ENCODE peak calls at places on chromosomes 13 and 19, in ten cellular contexts. One of them, this sample, is unnamed.

GRCh38 chr13:83150616-83151307 is 731.5 kb downstream of the SLITRK1 start:
- DNase-seq in T-helper 17 cell: no peak
- DNase-seq in cardiac muscle cell: no peak
- DNase-seq in SW480: no peak
- DNase-seq in T-cell: no peak
- DNase-seq in stimulated activated CD4-positive, alpha-beta T cell treated with anti-CD3 and anti-CD28 coated beads, Interleukin-1b, Interleukin-23, amount 100 ng/mL, for 1 hour: no peak
- DNase-seq in SK-N-DZ: no peak
- DNase-seq in activated CD4-positive, alpha-beta memory T cell treated with anti-CD3 and anti-CD28 coated beads for 36 hours: no peak
- DNase-seq in ascending aorta: no peak
- DNase-seq in NAMALWA: peak; percentile 10
- DNase-seq in this sample: no peak

GRCh38 chr13:42211704-42212103 is 60.2 kb upstream of the AKAP11 start:
- DNase-seq in T-helper 17 cell: no peak
- DNase-seq in cardiac muscle cell: no peak
- DNase-seq in SK-N-DZ: no peak
- DNase-seq in stimulated activated CD4-positive, alpha-beta T cell treated with anti-CD3 and anti-CD28 coated beads, Interleukin-1b, Interleukin-23, amount 100 ng/mL, for 1 hour: no peak
- DNase-seq in SW480: no peak
- DNase-seq in T-cell: no peak
- DNase-seq in activated CD4-positive, alpha-beta memory T cell treated with anti-CD3 and anti-CD28 coated beads for 36 hours: no peak
- DNase-seq in ascending aorta: no peak
- DNase-seq in NAMALWA: no peak
- DNase-seq in this sample: no peak

GRCh38 chr13:110640591-110641029 is 25.3 kb downstream of the NAXD start:
- DNase-seq in T-helper 17 cell: no peak
- DNase-seq in SK-N-DZ: no peak
- DNase-seq in cardiac muscle cell: no peak
- DNase-seq in ascending aorta: no peak
- DNase-seq in T-cell: no peak
- DNase-seq in activated CD4-positive, alpha-beta memory T cell treated with anti-CD3 and anti-CD28 coated beads for 36 hours: no peak
- DNase-seq in NAMALWA: no peak
- DNase-seq in stimulated activated CD4-positive, alpha-beta T cell treated with anti-CD3 and anti-CD28 coated beads, Interleukin-1b, Interleukin-23, amount 100 ng/mL, for 1 hour: no peak
- DNase-seq in SW480: no peak
- DNase-seq in this sample: no peak

GRCh38 chr19:45352062-45352461 is 11.5 kb downstream of the KLC3 start:
- DNase-seq in NAMALWA: no peak
- DNase-seq in T-cell: no peak
- DNase-seq in cardiac muscle cell: no peak
- DNase-seq in activated CD4-positive, alpha-beta memory T cell treated with anti-CD3 and anti-CD28 coated beads for 36 hours: no peak
- DNase-seq in ascending aorta: no peak
- DNase-seq in SK-N-DZ: no peak
- DNase-seq in T-helper 17 cell: no peak
- DNase-seq in SW480: no peak
- DNase-seq in stimulated activated CD4-positive, alpha-beta T cell treated with anti-CD3 and anti-CD28 coated beads, Interleukin-1b, Interleukin-23, amount 100 ng/mL, for 1 hour: no peak
- DNase-seq in this sample: no peak

GRCh38 chr13:91564422-91564821 is 166.0 kb downstream of the GPC5 start:
- DNase-seq in SK-N-DZ: peak; percentile 59
- DNase-seq in ascending aorta: no peak
- DNase-seq in T-cell: no peak
- DNase-seq in NAMALWA: no peak
- DNase-seq in cardiac muscle cell: no peak
- DNase-seq in SW480: no peak
- DNase-seq in T-helper 17 cell: no peak
- DNase-seq in activated CD4-positive, alpha-beta memory T cell treated with anti-CD3 and anti-CD28 coated beads for 36 hours: no peak
- DNase-seq in stimulated activated CD4-positive, alpha-beta T cell treated with anti-CD3 and anti-CD28 coated beads, Interleukin-1b, Interleukin-23, amount 100 ng/mL, for 1 hour: no peak
- DNase-seq in this sample: no peak

GRCh38 chr19:40392894-40393517 is 3.0 kb upstream of the HIPK4 start:
- DNase-seq in SK-N-DZ: no peak
- DNase-seq in cardiac muscle cell: no peak
- DNase-seq in T-helper 17 cell: no peak
- DNase-seq in NAMALWA: no peak
- DNase-seq in ascending aorta: no peak
- DNase-seq in T-cell: no peak
- DNase-seq in SW480: peak; percentile 33
- DNase-seq in stimulated activated CD4-positive, alpha-beta T cell treated with anti-CD3 and anti-CD28 coated beads, Interleukin-1b, Interleukin-23, amount 100 ng/mL, for 1 hour: no peak
- DNase-seq in activated CD4-positive, alpha-beta memory T cell treated with anti-CD3 and anti-CD28 coated beads for 36 hours: no peak
- DNase-seq in this sample: no peak

GRCh38 chr13:59086147-59086546 is 1077.6 kb downstream of the DIAPH3 start:
- DNase-seq in SK-N-DZ: no peak
- DNase-seq in stimulated activated CD4-positive, alpha-beta T cell treated with anti-CD3 and anti-CD28 coated beads, Interleukin-1b, Interleukin-23, amount 100 ng/mL, for 1 hour: no peak
- DNase-seq in NAMALWA: no peak
- DNase-seq in cardiac muscle cell: no peak
- DNase-seq in SW480: peak; percentile 35
- DNase-seq in T-cell: no peak
- DNase-seq in ascending aorta: no peak
- DNase-seq in activated CD4-positive, alpha-beta memory T cell treated with anti-CD3 and anti-CD28 coated beads for 36 hours: no peak
- DNase-seq in T-helper 17 cell: no peak
- DNase-seq in this sample: peak; percentile 44

GRCh38 chr19:31546561-31546960 is 197.3 kb upstream of the TSHZ3 start:
- DNase-seq in NAMALWA: no peak
- DNase-seq in activated CD4-positive, alpha-beta memory T cell treated with anti-CD3 and anti-CD28 coated beads for 36 hours: no peak
- DNase-seq in T-helper 17 cell: no peak
- DNase-seq in cardiac muscle cell: no peak
- DNase-seq in ascending aorta: no peak
- DNase-seq in SK-N-DZ: no peak
- DNase-seq in T-cell: no peak
- DNase-seq in stimulated activated CD4-positive, alpha-beta T cell treated with anti-CD3 and anti-CD28 coated beads, Interleukin-1b, Interleukin-23, amount 100 ng/mL, for 1 hour: no peak
- DNase-seq in SW480: no peak
- DNase-seq in this sample: no peak

GRCh38 chr19:794989-795658 is 2.1 kb upstream of the PTBP1 start:
- DNase-seq in stimulated activated CD4-positive, alpha-beta T cell treated with anti-CD3 and anti-CD28 coated beads, Interleukin-1b, Interleukin-23, amount 100 ng/mL, for 1 hour: no peak
- DNase-seq in activated CD4-positive, alpha-beta memory T cell treated with anti-CD3 and anti-CD28 coated beads for 36 hours: no peak
- DNase-seq in SW480: no peak
- DNase-seq in ascending aorta: no peak
- DNase-seq in NAMALWA: no peak
- DNase-seq in T-helper 17 cell: no peak
- DNase-seq in T-cell: no peak
- DNase-seq in SK-N-DZ: no peak
- DNase-seq in cardiac muscle cell: no peak
- DNase-seq in this sample: no peak

GRCh38 chr13:40600145-40600751 is 66.2 kb downstream of the FOXO1 start:
- DNase-seq in SW480: no peak
- DNase-seq in stimulated activated CD4-positive, alpha-beta T cell treated with anti-CD3 and anti-CD28 coated beads, Interleukin-1b, Interleukin-23, amount 100 ng/mL, for 1 hour: no peak
- DNase-seq in T-helper 17 cell: no peak
- DNase-seq in ascending aorta: no peak
- DNase-seq in T-cell: peak; percentile 12
- DNase-seq in NAMALWA: no peak
- DNase-seq in SK-N-DZ: no peak
- DNase-seq in activated CD4-positive, alpha-beta memory T cell treated with anti-CD3 and anti-CD28 coated beads for 36 hours: peak; percentile 72
- DNase-seq in cardiac muscle cell: no peak
- DNase-seq in this sample: no peak

GRCh38 chr19:5337126-5337525 is 3.5 kb downstream of the PTPRS start:
- DNase-seq in NAMALWA: no peak
- DNase-seq in cardiac muscle cell: no peak
- DNase-seq in stimulated activated CD4-positive, alpha-beta T cell treated with anti-CD3 and anti-CD28 coated beads, Interleukin-1b, Interleukin-23, amount 100 ng/mL, for 1 hour: no peak
- DNase-seq in T-cell: no peak
- DNase-seq in activated CD4-positive, alpha-beta memory T cell treated with anti-CD3 and anti-CD28 coated beads for 36 hours: no peak
- DNase-seq in SW480: no peak
- DNase-seq in ascending aorta: no peak
- DNase-seq in SK-N-DZ: no peak
- DNase-seq in T-helper 17 cell: no peak
- DNase-seq in this sample: no peak

GRCh38 chr13:73261739-73262216 is 203.0 kb downstream of the KLF5 start:
- DNase-seq in cardiac muscle cell: no peak
- DNase-seq in SK-N-DZ: no peak
- DNase-seq in NAMALWA: no peak
- DNase-seq in ascending aorta: no peak
- DNase-seq in activated CD4-positive, alpha-beta memory T cell treated with anti-CD3 and anti-CD28 coated beads for 36 hours: no peak
- DNase-seq in T-cell: no peak
- DNase-seq in stimulated activated CD4-positive, alpha-beta T cell treated with anti-CD3 and anti-CD28 coated beads, Interleukin-1b, Interleukin-23, amount 100 ng/mL, for 1 hour: no peak
- DNase-seq in T-helper 17 cell: no peak
- DNase-seq in SW480: peak; percentile 52
- DNase-seq in this sample: no peak

GRCh38 chr19:35869327-35870123 is 1.2 kb downstream of the APLP1 start:
- DNase-seq in cardiac muscle cell: peak; percentile 94
- DNase-seq in stimulated activated CD4-positive, alpha-beta T cell treated with anti-CD3 and anti-CD28 coated beads, Interleukin-1b, Interleukin-23, amount 100 ng/mL, for 1 hour: no peak
- DNase-seq in T-cell: peak; percentile 65
- DNase-seq in SK-N-DZ: peak; percentile 96
- DNase-seq in activated CD4-positive, alpha-beta memory T cell treated with anti-CD3 and anti-CD28 coated beads for 36 hours: peak; percentile 91
- DNase-seq in NAMALWA: peak; percentile 91
- DNase-seq in T-helper 17 cell: peak; percentile 72
- DNase-seq in SW480: peak; percentile 96
- DNase-seq in ascending aorta: peak; percentile 79
- DNase-seq in this sample: peak; percentile 16

This sample was measured in astrocyte of the cerebellum.